ENCODE peak calls at places on chromosomes 1 and 21, in five cellular contexts. One of them, this sample, is unnamed.

GRCh38 chr1:30912913-30913652 is 4.5 kb upstream of the SDC3 start:
- DNase-seq in bronchial epithelial cell: no peak
- DNase-seq in AG04450: no peak
- DNase-seq in progenitor cell of endocrine pancreas: no peak
- DNase-seq in tibial artery: peak
- DNase-seq in this sample: no peak

GRCh38 chr1:201659576-201659975 is 120.6 kb downstream of the NAV1 start:
- DNase-seq in bronchial epithelial cell: no peak
- DNase-seq in AG04450: no peak
- DNase-seq in progenitor cell of endocrine pancreas: no peak
- DNase-seq in tibial artery: no peak
- DNase-seq in this sample: no peak

GRCh38 chr1:15940110-15941043 is 35.5 kb downstream of the ZBTB17 start:
- DNase-seq in bronchial epithelial cell: no peak
- DNase-seq in AG04450: no peak
- DNase-seq in progenitor cell of endocrine pancreas: no peak
- DNase-seq in tibial artery: no peak
- DNase-seq in this sample: no peak

GRCh38 chr1:182357913-182358312 is 33.7 kb downstream of the GLUL start:
- DNase-seq in bronchial epithelial cell: no peak
- DNase-seq in AG04450: no peak
- DNase-seq in progenitor cell of endocrine pancreas: no peak
- DNase-seq in tibial artery: no peak
- DNase-seq in this sample: no peak

GRCh38 chr1:219555031-219555667 is 57.8 kb downstream of the ZC3H11B start:
- DNase-seq in bronchial epithelial cell: peak
- DNase-seq in AG04450: no peak
- DNase-seq in progenitor cell of endocrine pancreas: no peak
- DNase-seq in tibial artery: no peak
- DNase-seq in this sample: no peak

GRCh38 chr1:232998646-232999045 is 48.2 kb downstream of the NTPCR start:
- DNase-seq in bronchial epithelial cell: no peak
- DNase-seq in AG04450: no peak
- DNase-seq in progenitor cell of endocrine pancreas: no peak
- DNase-seq in tibial artery: no peak
- DNase-seq in this sample: no peak

GRCh38 chr1:208007938-208008342 is 97.0 kb upstream of the CD34 start:
- DNase-seq in bronchial epithelial cell: peak
- DNase-seq in AG04450: no peak
- DNase-seq in progenitor cell of endocrine pancreas: no peak
- DNase-seq in tibial artery: no peak
- DNase-seq in this sample: no peak

GRCh38 chr1:12485231-12486172 is 132.5 kb downstream of the DHRS3 start:
- DNase-seq in bronchial epithelial cell: no peak
- DNase-seq in AG04450: no peak
- DNase-seq in progenitor cell of endocrine pancreas: no peak
- DNase-seq in tibial artery: no peak
- DNase-seq in this sample: no peak

GRCh38 chr1:89939059-89939570 is 55.8 kb upstream of the ZNF326 start:
- DNase-seq in bronchial epithelial cell: no peak
- DNase-seq in AG04450: no peak
- DNase-seq in progenitor cell of endocrine pancreas: no peak
- DNase-seq in tibial artery: no peak
- DNase-seq in this sample: no peak

GRCh38 chr1:201022824-201023516 is 544 bp downstream of the KIF21B start:
- DNase-seq in bronchial epithelial cell: no peak
- DNase-seq in AG04450: no peak
- DNase-seq in progenitor cell of endocrine pancreas: peak
- DNase-seq in tibial artery: no peak
- DNase-seq in this sample: no peak

GRCh38 chr1:160354388-160354985 is 11.3 kb downstream of the NCSTN start:
- DNase-seq in bronchial epithelial cell: peak
- DNase-seq in AG04450: no peak
- DNase-seq in progenitor cell of endocrine pancreas: no peak
- DNase-seq in tibial artery: no peak
- DNase-seq in this sample: peak

GRCh38 chr21:43609501-43610340 is 49.6 kb downstream of the HSF2BP start:
- DNase-seq in bronchial epithelial cell: peak
- DNase-seq in AG04450: no peak
- DNase-seq in progenitor cell of endocrine pancreas: no peak
- DNase-seq in tibial artery: no peak
- DNase-seq in this sample: no peak

GRCh38 chr21:42652527-42653491 is 612 bp upstream of the PDE9A start:
- DNase-seq in bronchial epithelial cell: no peak
- DNase-seq in AG04450: no peak
- DNase-seq in progenitor cell of endocrine pancreas: peak
- DNase-seq in tibial artery: peak
- DNase-seq in this sample: peak

GRCh38 chr21:36210779-36211659 is 54.4 kb downstream of the DOP1B start:
- DNase-seq in bronchial epithelial cell: no peak
- DNase-seq in AG04450: no peak
- DNase-seq in progenitor cell of endocrine pancreas: no peak
- DNase-seq in tibial artery: no peak
- DNase-seq in this sample: no peak

GRCh38 chr1:2547210-2548067 is 8.7 kb upstream of the TNFRSF14 start:
- DNase-seq in bronchial epithelial cell: no peak
- DNase-seq in AG04450: no peak
- DNase-seq in progenitor cell of endocrine pancreas: no peak
- DNase-seq in tibial artery: no peak
- DNase-seq in this sample: no peak

GRCh38 chr1:204465469-204466415 is 28.9 kb downstream of the PIK3C2B start:
- DNase-seq in bronchial epithelial cell: no peak
- DNase-seq in AG04450: no peak
- DNase-seq in progenitor cell of endocrine pancreas: no peak
- DNase-seq in tibial artery: peak
- DNase-seq in this sample: no peak

GRCh38 chr1:94623560-94624148 is 82.1 kb upstream of the F3 start:
- DNase-seq in bronchial epithelial cell: peak
- DNase-seq in AG04450: no peak
- DNase-seq in progenitor cell of endocrine pancreas: no peak
- DNase-seq in tibial artery: no peak
- DNase-seq in this sample: no peak

GRCh38 chr1:53125623-53126360 is 16.6 kb downstream of the SLC1A7 start:
- DNase-seq in bronchial epithelial cell: no peak
- DNase-seq in AG04450: no peak
- DNase-seq in progenitor cell of endocrine pancreas: no peak
- DNase-seq in tibial artery: peak
- DNase-seq in this sample: no peak

GRCh38 chr21:43364851-43365424 is 62.0 kb downstream of the SIK1 start:
- DNase-seq in bronchial epithelial cell: no peak
- DNase-seq in AG04450: no peak
- DNase-seq in progenitor cell of endocrine pancreas: no peak
- DNase-seq in tibial artery: no peak
- DNase-seq in this sample: no peak

GRCh38 chr1:110059133-110059863 is 11.2 kb downstream of the ALX3 start:
- DNase-seq in bronchial epithelial cell: no peak
- DNase-seq in AG04450: no peak
- DNase-seq in progenitor cell of endocrine pancreas: no peak
- DNase-seq in tibial artery: no peak
- DNase-seq in this sample: peak

GRCh38 chr1:14968251-14968812 is 185.2 kb upstream of the TMEM51 start:
- DNase-seq in bronchial epithelial cell: peak
- DNase-seq in AG04450: no peak
- DNase-seq in progenitor cell of endocrine pancreas: no peak
- DNase-seq in tibial artery: peak
- DNase-seq in this sample: no peak

GRCh38 chr1:41483960-41484844 is at the start of gene EDN2:
- DNase-seq in bronchial epithelial cell: peak
- DNase-seq in AG04450: no peak
- DNase-seq in progenitor cell of endocrine pancreas: no peak
- DNase-seq in tibial artery: no peak
- DNase-seq in this sample: no peak

GRCh38 chr21:37914211-37914900 is 1.9 kb downstream of the KCNJ6 start:
- DNase-seq in bronchial epithelial cell: no peak
- DNase-seq in AG04450: no peak
- DNase-seq in progenitor cell of endocrine pancreas: peak
- DNase-seq in tibial artery: no peak
- DNase-seq in this sample: peak

GRCh38 chr1:24929876-24930702 is at the start of gene RUNX3:
- DNase-seq in bronchial epithelial cell: no peak
- DNase-seq in AG04450: no peak
- DNase-seq in progenitor cell of endocrine pancreas: no peak
- DNase-seq in tibial artery: peak
- DNase-seq in this sample: peak

GRCh38 chr1:32900956-32901822 is at the start of gene TMEM54:
- DNase-seq in bronchial epithelial cell: peak
- DNase-seq in AG04450: no peak
- DNase-seq in progenitor cell of endocrine pancreas: peak
- DNase-seq in tibial artery: no peak
- DNase-seq in this sample: peak

DNA sequence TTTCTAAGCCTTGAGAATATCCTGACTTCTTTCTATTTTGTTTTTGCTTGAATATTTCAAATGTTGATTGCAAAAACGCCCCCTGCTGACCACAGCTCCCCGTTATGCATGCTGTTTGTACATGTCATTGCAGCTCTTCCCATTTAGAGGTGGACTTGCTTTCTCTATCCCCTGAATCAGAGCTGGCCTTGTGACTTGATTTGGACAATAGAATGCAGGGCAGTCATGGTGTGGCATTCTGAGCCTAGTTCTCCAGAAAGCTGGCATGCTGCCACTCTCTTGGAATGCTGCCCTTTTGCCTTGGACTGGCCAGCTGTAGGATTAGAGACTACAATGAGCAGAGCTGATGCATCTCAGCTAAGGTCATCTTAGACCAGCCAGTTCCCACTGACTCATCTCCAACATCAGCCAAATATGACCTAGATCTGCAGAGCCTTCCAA is 1561.5 kb downstream of the MRPL39 start:
- DNase-seq in bronchial epithelial cell: no peak
- DNase-seq in AG04450: peak
- DNase-seq in progenitor cell of endocrine pancreas: no peak
- DNase-seq in tibial artery: peak
- DNase-seq in this sample: peak
- TF ChIP-seq CTCF in bronchial epithelial cell: no peak
- TF ChIP-seq CTCF in AG04450: peak
- TF ChIP-seq CTCF in progenitor cell of endocrine pancreas: peak
- TF ChIP-seq CTCF in tibial artery: no peak
- TF ChIP-seq CTCF in this sample: no peak

GRCh38 chr1:220785166-220786056 is 1.3 kb upstream of the MTARC1 start:
- DNase-seq in bronchial epithelial cell: no peak
- DNase-seq in AG04450: no peak
- DNase-seq in progenitor cell of endocrine pancreas: no peak
- DNase-seq in tibial artery: no peak
- DNase-seq in this sample: no peak

GRCh38 chr1:220787069-220787614 is 429 bp downstream of the MTARC1 start:
- DNase-seq in bronchial epithelial cell: peak
- DNase-seq in AG04450: no peak
- DNase-seq in progenitor cell of endocrine pancreas: peak
- DNase-seq in tibial artery: no peak
- DNase-seq in this sample: no peak

GRCh38 chr1:220788146-220788545 is 1.4 kb downstream of the MTARC1 start:
- DNase-seq in bronchial epithelial cell: no peak
- DNase-seq in AG04450: no peak
- DNase-seq in progenitor cell of endocrine pancreas: no peak
- DNase-seq in tibial artery: no peak
- DNase-seq in this sample: no peak

GRCh38 chr1:220786057-220786336 is 716 bp upstream of the MTARC1 start:
- DNase-seq in bronchial epithelial cell: no peak
- DNase-seq in AG04450: no peak
- DNase-seq in progenitor cell of endocrine pancreas: no peak
- DNase-seq in tibial artery: no peak
- DNase-seq in this sample: no peak

DNA sequence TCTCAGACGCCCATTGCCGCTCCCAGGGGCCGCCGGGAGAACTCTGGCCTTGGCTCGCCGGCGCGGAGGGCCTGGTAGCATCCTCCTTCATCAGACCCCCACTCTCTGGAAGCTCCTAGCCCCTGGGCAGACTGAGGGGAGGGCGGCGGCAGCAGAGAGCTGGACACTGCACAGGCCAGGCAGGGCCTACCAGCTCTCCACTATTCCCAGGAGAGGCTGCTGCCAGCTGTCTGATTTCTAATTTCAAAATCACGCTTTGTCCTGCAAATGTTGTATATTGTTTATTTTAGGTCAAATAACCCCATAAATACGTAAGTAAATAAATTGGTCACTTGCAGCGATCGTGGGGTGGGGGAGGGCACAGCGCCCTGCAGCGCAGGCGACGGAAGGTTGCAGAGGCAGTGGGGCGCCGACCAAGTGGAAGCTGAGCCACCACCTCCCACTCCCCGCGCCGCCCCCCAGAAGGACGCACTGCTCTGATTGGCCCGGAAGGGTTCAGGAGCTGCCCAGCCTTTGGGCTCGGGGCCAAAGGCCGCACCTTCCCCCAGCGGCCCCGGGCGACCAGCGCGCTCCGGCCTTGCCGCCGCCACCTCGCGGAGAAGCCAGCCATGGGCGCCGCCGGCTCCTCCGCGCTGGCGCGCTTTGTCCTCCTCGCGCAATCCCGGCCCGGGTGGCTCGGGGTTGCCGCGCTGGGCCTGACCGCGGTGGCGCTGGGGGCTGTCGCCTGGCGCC is at the start of gene MTARC1:
- DNase-seq in bronchial epithelial cell: no peak
- DNase-seq in AG04450: no peak
- DNase-seq in progenitor cell of endocrine pancreas: peak
- DNase-seq in tibial artery: no peak
- DNase-seq in this sample: peak
- TF ChIP-seq CTCF in bronchial epithelial cell: no peak
- TF ChIP-seq CTCF in AG04450: peak
- TF ChIP-seq CTCF in progenitor cell of endocrine pancreas: peak
- TF ChIP-seq CTCF in tibial artery: peak
- TF ChIP-seq CTCF in this sample: no peak

GRCh38 chr1:4781646-4782045 is 127.2 kb downstream of the AJAP1 start:
- DNase-seq in bronchial epithelial cell: no peak
- DNase-seq in AG04450: no peak
- DNase-seq in progenitor cell of endocrine pancreas: no peak
- DNase-seq in tibial artery: no peak
- DNase-seq in this sample: no peak

GRCh38 chr1:4772294-4773010 is 118.0 kb downstream of the AJAP1 start:
- DNase-seq in bronchial epithelial cell: no peak
- DNase-seq in AG04450: no peak
- DNase-seq in progenitor cell of endocrine pancreas: no peak
- DNase-seq in tibial artery: no peak
- DNase-seq in this sample: no peak

GRCh38 chr1:4778056-4778455 is 123.6 kb downstream of the AJAP1 start:
- DNase-seq in bronchial epithelial cell: peak
- DNase-seq in AG04450: no peak
- DNase-seq in progenitor cell of endocrine pancreas: no peak
- DNase-seq in tibial artery: no peak
- DNase-seq in this sample: peak
- TF ChIP-seq CTCF in bronchial epithelial cell: peak
- TF ChIP-seq CTCF in AG04450: no peak
- TF ChIP-seq CTCF in progenitor cell of endocrine pancreas: peak
- TF ChIP-seq CTCF in tibial artery: peak
- TF ChIP-seq CTCF in this sample: peak

GRCh38 chr1:235617808-235618207 is 31.8 kb downstream of the GNG4 start:
- DNase-seq in bronchial epithelial cell: peak
- DNase-seq in AG04450: peak
- DNase-seq in progenitor cell of endocrine pancreas: no peak
- DNase-seq in tibial artery: no peak
- DNase-seq in this sample: no peak
- TF ChIP-seq CTCF in bronchial epithelial cell: peak
- TF ChIP-seq CTCF in AG04450: peak
- TF ChIP-seq CTCF in progenitor cell of endocrine pancreas: no peak
- TF ChIP-seq CTCF in tibial artery: no peak
- TF ChIP-seq CTCF in this sample: no peak